ENCODE peak calls at places on chromosome 20, in five cellular contexts. E, O, P, Y and I are unnamed samples.

GRCh38 chr20:51287628-51288413 is 254.7 kb downstream of the NFATC2 start:
- DNase-seq in E (no peak), O (no peak), P (no peak), Y (no peak), I (no peak)

GRCh38 chr20:911882-912600 is 4.1 kb downstream of the ANGPT4 start:
- DNase-seq in E (no peak), O (no peak), P (no peak), Y (no peak), I (no peak)

GRCh38 chr20:38270869-38271608 is 10.5 kb upstream of the KIAA1755 start:
- DNase-seq in E (no peak), O (peak), P (peak), Y (peak), I (peak)

GRCh38 chr20:43925786-43926185 is 11.1 kb downstream of the TOX2 start:
- DNase-seq in E (no peak), O (no peak), P (no peak), Y (no peak), I (no peak)

GRCh38 chr20:52294106-52294628 is 102.6 kb upstream of the ZFP64 start:
- DNase-seq in E (no peak), O (no peak), P (no peak), Y (no peak), I (no peak)

GRCh38 chr20:5654557-5654956 is 95.6 kb upstream of the SHLD1 start:
- DNase-seq in E (no peak), O (peak), P (peak), Y (no peak), I (no peak)

GRCh38 chr20:43583982-43584432 is 6.7 kb upstream of the IFT52 start:
- DNase-seq in E (no peak), O (peak), P (peak), Y (peak), I (peak)

GRCh38 chr20:63967330-63968135 is 2.2 kb downstream of the ZNF512B start:
- DNase-seq in E (no peak), O (no peak), P (no peak), Y (no peak), I (no peak)

GRCh38 chr20:56004611-56005388 is 519 bp downstream of the CBLN4 start:
- DNase-seq in E (no peak), O (no peak), P (no peak), Y (no peak), I (no peak)

GRCh38 chr20:38471987-38472512 is 593 bp upstream of the RALGAPB start:
- DNase-seq in E (no peak), O (no peak), P (no peak), Y (no peak), I (no peak)

GRCh38 chr20:44552950-44553908 is 29.1 kb upstream of the PKIG start:
- DNase-seq in E (no peak), O (peak), P (peak), Y (no peak), I (peak)

GRCh38 chr20:33554914-33555420 is 65.1 kb downstream of the CBFA2T2 start:
- DNase-seq in E (peak), O (peak), P (peak), Y (no peak), I (peak)

GRCh38 chr20:539236-539635 is 4.4 kb downstream of the CSNK2A1 start:
- DNase-seq in E (no peak), O (no peak), P (no peak), Y (no peak), I (no peak)

GRCh38 chr20:34560614-34561013 is 2.1 kb downstream of the MAP1LC3A start:
- DNase-seq in E (no peak), O (no peak), P (no peak), Y (no peak), I (no peak)

GRCh38 chr20:40769677-40770285 is 80.7 kb upstream of the MAFB start:
- DNase-seq in E (no peak), O (no peak), P (no peak), Y (peak), I (no peak)

GRCh38 chr20:19110866-19111460 is 101.5 kb upstream of the SLC24A3 start:
- DNase-seq in E (no peak), O (no peak), P (no peak), Y (no peak), I (no peak)

GRCh38 chr20:63163596-63164560 is 52.1 kb downstream of the YTHDF1 start:
- DNase-seq in E (no peak), O (no peak), P (no peak), Y (no peak), I (no peak)

GRCh38 chr20:17399303-17399985 is 131.7 kb downstream of the BFSP1 start:
- DNase-seq in E (no peak), O (no peak), P (no peak), Y (no peak), I (no peak)

GRCh38 chr20:52859156-52859887 is 112.8 kb upstream of the TSHZ2 start:
- DNase-seq in E (no peak), O (no peak), P (no peak), Y (no peak), I (no peak)

GRCh38 chr20:53126185-53126584 is 154.0 kb downstream of the TSHZ2 start:
- DNase-seq in E (no peak), O (no peak), P (no peak), Y (no peak), I (no peak)

GRCh38 chr20:4666001-4666470 is 55.7 kb upstream of the PRND start:
- DNase-seq in E (no peak), O (peak), P (no peak), Y (no peak), I (no peak)

GRCh38 chr20:47929368-47930115 is 144.3 kb upstream of the SULF2 start:
- DNase-seq in E (no peak), O (no peak), P (peak), Y (no peak), I (peak)

GRCh38 chr20:38255389-38255788 is 5.1 kb downstream of the KIAA1755 start:
- DNase-seq in E (no peak), O (no peak), P (no peak), Y (no peak), I (peak)

GRCh38 chr20:17523326-17523725 is 7.9 kb downstream of the BFSP1 start:
- DNase-seq in E (no peak), O (no peak), P (no peak), Y (no peak), I (no peak)

GRCh38 chr20:51531141-51531710 is 11.3 kb downstream of the NFATC2 start:
- DNase-seq in E (peak), O (no peak), P (no peak), Y (no peak), I (no peak)

GRCh38 chr20:63315982-63316491 is 23.1 kb downstream of the COL20A1 start:
- DNase-seq in E (no peak), O (no peak), P (no peak), Y (no peak), I (no peak)

GRCh38 chr20:43409041-43409913 is 48.4 kb upstream of the SRSF6 start:
- DNase-seq in E (no peak), O (no peak), P (peak), Y (no peak), I (peak)

GRCh38 chr20:59646487-59646886 is 42.1 kb downstream of the PHACTR3 start:
- DNase-seq in E (no peak), O (no peak), P (no peak), Y (peak), I (no peak)

GRCh38 chr20:45325367-45325766 is 17.3 kb upstream of the MATN4 start:
- DNase-seq in E (no peak), O (no peak), P (no peak), Y (no peak), I (no peak)

DNA sequence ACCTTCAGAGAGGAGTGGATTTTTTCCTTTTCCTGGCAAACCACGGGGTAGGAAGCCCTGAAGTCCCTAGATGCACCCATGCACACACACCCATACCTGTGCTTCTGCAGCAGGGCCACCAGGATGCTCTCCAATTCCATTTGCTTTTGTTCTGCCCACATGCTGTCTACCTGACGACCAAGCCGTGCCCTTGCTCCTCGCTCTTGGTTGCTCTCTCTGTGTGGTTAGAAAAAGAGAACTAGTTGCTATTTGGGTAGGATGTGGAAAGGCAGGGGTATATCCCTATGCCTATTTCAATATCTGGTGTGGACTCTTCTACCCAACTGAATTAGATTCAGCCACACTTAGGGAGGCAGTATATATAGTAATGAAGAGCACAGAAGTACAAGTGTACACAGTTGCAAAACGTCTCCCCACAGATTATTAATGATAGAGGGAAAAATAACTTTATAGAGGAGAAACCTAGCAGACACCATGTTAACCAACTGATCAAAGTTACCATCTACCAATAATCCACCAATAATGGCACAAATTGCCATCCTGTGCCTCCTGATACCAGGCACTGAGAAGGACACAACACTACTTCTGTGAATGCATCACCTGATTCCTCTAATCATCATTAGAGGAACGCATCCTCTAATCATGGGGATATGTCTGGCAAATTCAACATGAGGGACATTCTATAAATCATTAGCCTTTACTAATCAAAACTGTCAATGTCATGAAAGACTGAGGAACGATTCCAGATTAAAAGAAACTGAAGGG is 7.3 kb downstream of the GHRH start:
- DNase-seq in E (no peak), O (no peak), P (no peak), Y (no peak), I (no peak)
- TF ChIP-seq CTCF in E (no peak), O (no peak), P (no peak), Y (no peak), I (no peak)

DNA sequence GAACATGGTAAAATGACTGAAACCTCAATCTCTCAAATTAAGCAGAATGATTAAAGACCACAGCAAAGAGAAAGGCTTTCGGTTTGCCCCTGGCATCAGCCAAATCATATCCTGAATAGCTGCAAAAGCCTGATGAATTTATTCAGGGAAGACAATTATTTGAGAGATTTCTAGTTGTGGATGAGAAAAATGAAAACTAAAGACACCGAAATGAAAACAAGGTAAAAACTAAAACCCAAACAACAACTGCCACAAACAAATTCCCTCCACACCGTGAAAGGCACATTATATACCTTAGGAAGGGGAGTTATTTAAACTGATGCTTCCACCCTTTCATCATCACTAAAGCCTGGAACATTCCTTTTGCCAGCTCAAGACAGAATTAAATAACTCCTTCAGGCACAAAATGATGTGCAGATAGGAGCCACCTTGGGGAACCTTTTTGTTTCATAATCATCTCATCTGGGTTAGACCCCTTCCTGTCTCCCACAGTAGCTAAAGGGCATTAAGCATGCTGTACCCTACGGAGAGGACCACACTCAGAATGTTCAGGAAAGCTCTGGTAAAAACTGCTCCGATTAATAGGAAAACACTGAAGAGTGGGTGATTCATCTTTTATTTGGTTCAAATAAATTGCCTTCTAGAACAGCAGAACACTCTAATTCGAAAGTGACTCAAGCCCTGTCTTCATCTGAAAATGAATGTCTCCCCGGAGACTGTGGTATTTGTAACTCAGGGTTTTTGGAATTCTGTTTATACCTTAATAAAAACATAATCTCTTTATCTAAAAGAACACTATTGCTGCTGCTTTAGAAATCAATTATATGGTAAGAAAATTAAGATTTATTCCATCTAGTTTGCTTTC is 9.1 kb upstream of the ANKRD60 start:
- DNase-seq in E (no peak), O (peak), P (peak), Y (no peak), I (no peak)
- TF ChIP-seq CTCF in E (no peak), O (no peak), P (no peak), Y (peak), I (no peak)

GRCh38 chr20:50138479-50139393 is 14.8 kb downstream of the PEDS1 start:
- DNase-seq in E (no peak), O (no peak), P (no peak), Y (no peak), I (no peak)
- TF ChIP-seq CTCF in E (no peak), O (peak), P (no peak), Y (no peak), I (peak)

GRCh38 chr20:61998343-61999121 is 67.1 kb downstream of the TAF4 start:
- DNase-seq in E (no peak), O (no peak), P (no peak), Y (no peak), I (no peak)
- TF ChIP-seq CTCF in E (no peak), O (no peak), P (no peak), Y (no peak), I (no peak)

GRCh38 chr20:46375771-46376170 is 30.6 kb downstream of the ELMO2 start:
- DNase-seq in E (no peak), O (no peak), P (no peak), Y (no peak), I (no peak)

GRCh38 chr20:46378390-46379009 is 27.9 kb downstream of the ELMO2 start:
- DNase-seq in E (no peak), O (no peak), P (no peak), Y (no peak), I (no peak)

GRCh38 chr20:46376196-46376785 is 30.1 kb downstream of the ELMO2 start:
- DNase-seq in E (no peak), O (no peak), P (no peak), Y (no peak), I (no peak)

GRCh38 chr20:46374383-46374782 is 32.0 kb downstream of the ELMO2 start:
- DNase-seq in E (no peak), O (no peak), P (no peak), Y (no peak), I (no peak)

GRCh38 chr20:46377532-46377931 is 28.9 kb downstream of the ELMO2 start:
- DNase-seq in E (no peak), O (no peak), P (no peak), Y (no peak), I (no peak)
- TF ChIP-seq CTCF in E (no peak), O (no peak), P (no peak), Y (no peak), I (no peak)

GRCh38 chr20:13814672-13815071 is 29.8 kb downstream of the NDUFAF5 start:
- DNase-seq in E (no peak), O (no peak), P (no peak), Y (no peak), I (no peak)

GRCh38 chr20:13817342-13817741 is 32.5 kb downstream of the NDUFAF5 start:
- DNase-seq in E (no peak), O (no peak), P (no peak), Y (no peak), I (no peak)

GRCh38 chr20:13813910-13814309 is 29.1 kb downstream of the NDUFAF5 start:
- DNase-seq in E (no peak), O (no peak), P (no peak), Y (no peak), I (no peak)

GRCh38 chr20:13819885-13820645 is 35.2 kb downstream of the NDUFAF5 start:
- DNase-seq in E (peak), O (peak), P (peak), Y (no peak), I (peak)

DNA sequence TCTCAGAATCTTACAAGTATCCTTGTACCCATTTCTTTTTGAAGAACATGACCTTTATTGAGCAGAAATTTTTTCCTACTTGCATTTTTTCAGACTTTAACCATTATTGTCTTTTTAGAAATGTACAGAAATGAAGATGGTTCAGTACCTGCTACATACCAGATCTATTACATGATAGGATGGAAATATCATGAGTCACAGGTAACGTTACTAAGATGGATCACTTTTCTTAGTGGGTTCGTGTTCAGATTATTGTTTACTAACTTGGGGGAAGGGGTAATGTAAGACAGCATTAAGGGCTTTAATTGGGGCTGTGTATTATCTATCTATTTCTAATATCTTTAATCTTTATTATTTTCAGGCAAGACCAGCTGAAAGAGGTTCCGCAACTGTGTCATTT is 31.9 kb downstream of the NDUFAF5 start:
- DNase-seq in E (no peak), O (no peak), P (no peak), Y (no peak), I (no peak)
- TF ChIP-seq CTCF in E (no peak), O (no peak), P (no peak), Y (no peak), I (no peak)

GRCh38 chr20:10492844-10493243 is 57.7 kb downstream of the SLX4IP start:
- DNase-seq in E (no peak), O (no peak), P (no peak), Y (no peak), I (no peak)
- TF ChIP-seq CTCF in E (no peak), O (no peak), P (no peak), Y (no peak), I (no peak)

GRCh38 chr20:9215539-9215938 is 146.7 kb downstream of the PLCB4 start:
- DNase-seq in E (no peak), O (no peak), P (no peak), Y (no peak), I (no peak)
- TF ChIP-seq CTCF in E (peak), O (peak), P (peak), Y (no peak), I (peak)

DNA sequence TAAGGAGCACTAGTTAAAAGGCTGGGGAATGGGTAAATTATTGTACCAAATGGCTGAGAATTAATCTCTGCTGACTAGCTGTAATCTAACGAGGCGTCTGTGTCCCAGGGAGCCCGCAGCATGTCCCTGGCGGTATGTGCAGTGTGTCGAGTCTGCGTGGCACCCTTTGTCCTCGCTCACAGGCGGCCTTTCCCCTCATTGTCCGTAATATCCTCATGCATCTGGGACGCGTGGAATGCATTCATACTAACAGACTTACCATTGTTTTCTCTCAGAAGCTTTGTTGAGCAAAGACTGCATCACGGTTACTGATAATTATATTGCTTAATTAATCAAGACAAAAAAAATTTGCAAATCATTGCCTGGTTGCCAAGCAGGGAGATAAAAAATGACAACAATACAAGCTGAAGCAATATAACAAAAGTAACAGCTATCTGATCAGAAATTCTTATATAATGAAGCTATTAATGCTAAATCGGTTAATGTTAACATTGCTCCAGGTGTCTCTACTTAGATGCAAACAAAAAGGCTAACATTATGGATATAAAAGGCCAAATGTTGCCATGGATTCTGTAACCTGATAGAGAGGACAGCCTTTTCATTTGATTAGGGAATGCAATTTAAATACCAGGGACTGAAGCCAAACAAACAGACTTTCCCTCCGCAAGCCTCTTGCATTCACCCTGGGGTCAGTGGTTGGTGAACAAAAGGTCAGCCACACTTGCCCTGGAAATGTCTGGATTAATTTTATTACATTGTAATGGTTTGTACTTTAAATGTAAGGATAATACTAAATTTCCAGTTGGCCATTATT is 124.8 kb downstream of the INSM1 start:
- DNase-seq in E (no peak), O (no peak), P (no peak), Y (no peak), I (no peak)
- TF ChIP-seq CTCF in E (no peak), O (no peak), P (no peak), Y (no peak), I (no peak)

GRCh38 chr20:10228330-10228729 is 9.7 kb downstream of the SNAP25 start:
- DNase-seq in E (no peak), O (no peak), P (no peak), Y (no peak), I (no peak)

GRCh38 chr20:10221022-10221421 is 2.4 kb downstream of the SNAP25 start:
- DNase-seq in E (no peak), O (no peak), P (no peak), Y (no peak), I (no peak)

GRCh38 chr20:10231290-10231689 is 12.7 kb downstream of the SNAP25 start:
- DNase-seq in E (no peak), O (no peak), P (no peak), Y (no peak), I (no peak)

GRCh38 chr20:10219993-10220750 is 1.5 kb downstream of the SNAP25 start:
- DNase-seq in E (no peak), O (no peak), P (no peak), Y (no peak), I (no peak)

GRCh38 chr20:10225439-10226080 is 6.9 kb downstream of the SNAP25 start:
- DNase-seq in E (no peak), O (no peak), P (no peak), Y (no peak), I (no peak)
- TF ChIP-seq CTCF in E (peak), O (peak), P (peak), Y (no peak), I (peak)